ENCODE peak calls at places on chromosomes 6 and 20, in six cellular contexts. H, Z, F, P, C and N are unnamed samples.

GRCh38 chr20:62956387-62957135 is 4.1 kb downstream of the SLC17A9 start:
- DNase-seq in H (no peak), Z (no peak), F (no peak), P (no peak), C (no peak), N (no peak)

GRCh38 chr20:36988494-36988966 is 37.0 kb upstream of the SAMHD1 start:
- DNase-seq in H (no peak), Z (peak; percentile 22), F (no peak), P (no peak), C (peak; percentile 56), N (no peak)

GRCh38 chr6:3176562-3177355 is 19.4 kb upstream of the TUBB2A start:
- DNase-seq in H (peak; percentile 19), Z (peak; percentile 94), F (no peak), P (peak; percentile 88), C (peak; percentile 88), N (peak; percentile 71)

GRCh38 chr20:49323622-49324238 is 45.9 kb upstream of the ZNFX1 start:
- DNase-seq in H (no peak), Z (peak; percentile 89), F (no peak), P (peak; percentile 74), C (peak; percentile 71), N (no peak)

GRCh38 chr6:167750956-167751358 is 75.8 kb upstream of the AFDN start:
- DNase-seq in H (no peak), Z (no peak), F (no peak), P (peak; percentile 60), C (no peak), N (no peak)

GRCh38 chr20:3405139-3405538 is 2.3 kb downstream of the DNAAF9 start:
- DNase-seq in H (no peak), Z (no peak), F (no peak), P (no peak), C (no peak), N (no peak)

GRCh38 chr20:38985603-38986170 is 23.5 kb downstream of the DHX35 start:
- DNase-seq in H (no peak), Z (peak; percentile 92), F (no peak), P (peak; percentile 40), C (no peak), N (no peak)

GRCh38 chr6:15322781-15323536 is 77.1 kb downstream of the JARID2 start:
- DNase-seq in H (no peak), Z (peak; percentile 85), F (no peak), P (peak; percentile 78), C (no peak), N (no peak)

GRCh38 chr6:38760097-38760496 is 45.0 kb downstream of the DNAH8 start:
- DNase-seq in H (no peak), Z (no peak), F (no peak), P (no peak), C (no peak), N (no peak)

GRCh38 chr6:3913077-3913957 is 64.1 kb downstream of the FAM50B start:
- DNase-seq in H (peak; percentile 80), Z (peak; percentile 99), F (peak; percentile 59), P (peak; percentile 95), C (peak; percentile 91), N (peak; percentile 88)

GRCh38 chr20:4130404-4131189 is 115.2 kb upstream of the RNF24 start:
- DNase-seq in H (no peak), Z (peak; percentile 81), F (no peak), P (peak; percentile 53), C (peak; percentile 68), N (peak; percentile 57)

GRCh38 chr6:13776602-13777001 is 37.8 kb downstream of the MCUR1 start:
- DNase-seq in H (no peak), Z (no peak), F (no peak), P (no peak), C (no peak), N (no peak)

GRCh38 chr20:33798444-33798843 is 12.7 kb upstream of the CHMP4B start:
- DNase-seq in H (no peak), Z (no peak), F (no peak), P (no peak), C (no peak), N (no peak)